ENCODE peak calls at places on chromosomes 11 and 22, in six cellular contexts. F is Daoy; T is osteocyte; R is COR-L47; S is brain microvascular endothelial cell; H is activated CD4-positive, CD25-positive, alpha-beta regulatory T cell treated with anti-CD3 and anti-CD28 coated beads, Interleukin-2, amount 50 U/mL, for 72 hours. Q is an unnamed sample.

GRCh38 chr11:4465411-4465810 is 16.3 kb downstream of the OR52K2 start:
- DNase-seq in H (no peak), F (no peak), R (no peak), S (no peak), T (no peak), Q (no peak)

GRCh38 chr11:16604784-16605439 is 133.5 kb upstream of the C11orf58 start:
- DNase-seq in S (peak), F (peak), H (no peak), R (no peak), T (no peak), Q (no peak)

GRCh38 chr11:77171885-77172665 is 44.0 kb downstream of the MYO7A start:
- DNase-seq in R (no peak), T (no peak), H (no peak), F (no peak), S (no peak), Q (no peak)

GRCh38 chr22:37365950-37366349 is 61.3 kb downstream of the ELFN2 start:
- DNase-seq in H (no peak), T (no peak), R (no peak), F (no peak), S (no peak), Q (no peak)

GRCh38 chr11:55701429-55701828 is 39.4 kb downstream of the OR4C6 start:
- DNase-seq in F (no peak), R (no peak), S (no peak), T (no peak), H (no peak), Q (no peak)

GRCh38 chr11:13368041-13368446 is 90.5 kb downstream of the BMAL1 start:
- DNase-seq in H (no peak), S (peak), R (no peak), F (no peak), T (no peak), Q (no peak)

GRCh38 chr11:74154621-74155281 is 16.1 kb downstream of the C2CD3 start:
- DNase-seq in T (no peak), F (no peak), R (no peak), S (no peak), H (no peak), Q (no peak)

GRCh38 chr11:65782816-65783228 is 2.0 kb upstream of the AP5B1 start:
- DNase-seq in R (no peak), S (no peak), F (no peak), T (no peak), H (no peak), Q (no peak)

GRCh38 chr11:134818531-134818930 is 406.5 kb upstream of the B3GAT1 start:
- DNase-seq in S (no peak), F (peak), R (no peak), T (no peak), H (no peak), Q (no peak)

GRCh38 chr22:29626497-29627195 is 23.2 kb downstream of the NF2 start:
- DNase-seq in H (no peak), S (peak), F (peak), R (no peak), T (no peak), Q (peak)

GRCh38 chr11:83035070-83035854 is 36.4 kb downstream of the RAB30 start:
- DNase-seq in F (no peak), T (no peak), S (peak), R (no peak), H (no peak), Q (no peak)

GRCh38 chr11:8760896-8761295 is 78.3 kb downstream of the RPL27A start:
- DNase-seq in H (no peak), F (no peak), R (no peak), S (no peak), T (no peak), Q (no peak)

GRCh38 chr22:37284807-37285355 is 2.6 kb downstream of the CYTH4 start:
- DNase-seq in F (no peak), R (no peak), S (no peak), H (no peak), T (no peak), Q (no peak)

GRCh38 chr11:97092823-97093222 is 703.0 kb downstream of the JRKL start:
- DNase-seq in S (no peak), T (no peak), F (no peak), H (no peak), R (no peak), Q (no peak)

GRCh38 chr22:39446239-39446721 is 10.5 kb upstream of the MGAT3 start:
- DNase-seq in T (no peak), S (no peak), F (no peak), R (no peak), H (no peak), Q (no peak)

GRCh38 chr11:86211619-86212018 is 32.9 kb upstream of the EED start:
- DNase-seq in S (no peak), T (no peak), H (no peak), R (peak), F (no peak), Q (no peak)

GRCh38 chr22:27879923-27880322 is 39.1 kb downstream of the PITPNB start:
- DNase-seq in S (peak), T (no peak), R (no peak), F (peak), H (no peak), Q (peak)

GRCh38 chr11:111697910-111698309 is 68.3 kb downstream of the PPP2R1B start:
- DNase-seq in R (no peak), H (no peak), F (no peak), T (no peak), S (no peak), Q (no peak)

GRCh38 chr22:30104501-30105156 is 24.4 kb downstream of the HORMAD2 start:
- DNase-seq in R (no peak), H (no peak), S (no peak), T (no peak), F (no peak), Q (no peak)

GRCh38 chr22:46845281-46846153 is 83.1 kb downstream of the TBC1D22A start:
- DNase-seq in H (no peak), F (no peak), T (peak), S (peak), R (no peak), Q (peak)

GRCh38 chr22:32745251-32745995 is 56.1 kb upstream of the TIMP3 start:
- DNase-seq in H (no peak), F (peak), S (no peak), T (no peak), R (no peak), Q (no peak)

Q was measured in astrocyte of the cerebellum.